ENCODE peak calls at places on chromosomes 3 and 15, in ten cellular contexts. A, G, K, Q, Z, C, F, W, U and M are unnamed samples.

GRCh38 chr3:56899078-56899477 is 97.3 kb upstream of the ARHGEF3 start:
- DNase-seq in U (no peak), W (no peak), A (no peak), C (no peak), K (no peak), F (no peak), Z (no peak), G (no peak), Q (no peak), M (no peak)

GRCh38 chr15:83510001-83510400 is 62.9 kb downstream of the SH3GL3 start:
- DNase-seq in F (no peak), Q (no peak), A (no peak), Z (no peak), G (no peak), W (no peak), C (no peak), K (no peak), U (no peak), M (no peak)

GRCh38 chr15:58472821-58473581 is 41.2 kb downstream of the LIPC start:
- DNase-seq in C (no peak), W (peak; percentile 72), U (peak; percentile 83), Q (no peak), K (no peak), G (peak; percentile 64), A (peak; percentile 79), F (no peak), Z (no peak), M (no peak)

GRCh38 chr3:144403040-144403457 is 431.4 kb downstream of the DIPK2A start:
- DNase-seq in C (no peak), Q (no peak), W (no peak), Z (no peak), A (no peak), G (no peak), F (no peak), K (no peak), U (peak; percentile 36), M (no peak)

GRCh38 chr15:90143176-90143655 is 40.9 kb upstream of the IDH2 start:
- DNase-seq in W (no peak), G (peak; percentile 93), U (peak; percentile 76), Q (peak; percentile 28), A (peak; percentile 94), F (no peak), K (peak; percentile 61), C (peak; percentile 78), Z (peak; percentile 83), M (no peak)

GRCh38 chr3:177378168-177378567 is 180.9 kb upstream of the TBL1XR1 start:
- DNase-seq in U (no peak), A (no peak), F (no peak), C (no peak), K (no peak), W (no peak), Q (no peak), Z (no peak), G (no peak), M (no peak)

GRCh38 chr3:130929827-130930226 is 35.9 kb downstream of the ATP2C1 start:
- DNase-seq in U (peak; percentile 14), K (no peak), A (no peak), Q (no peak), Z (no peak), C (no peak), W (no peak), G (no peak), F (no peak), M (no peak)

GRCh38 chr3:142337994-142338393 is 109.8 kb downstream of the XRN1 start:
- DNase-seq in W (no peak), Z (no peak), C (no peak), U (no peak), Q (no peak), K (no peak), F (no peak), G (no peak), A (peak; percentile 35), M (no peak)

GRCh38 chr3:124381565-124382333 is 348.5 kb upstream of the UMPS start:
- DNase-seq in C (no peak), Q (no peak), G (no peak), F (peak; percentile 33), K (no peak), W (no peak), Z (no peak), A (no peak), U (peak; percentile 90), M (no peak)

GRCh38 chr15:47794266-47794914 is 77.1 kb downstream of the SEMA6D start:
- DNase-seq in G (no peak), Q (no peak), W (no peak), A (no peak), C (no peak), U (peak; percentile 51), F (peak; percentile 4), K (no peak), Z (no peak), M (no peak)

GRCh38 chr3:167882057-167882667 is 146.6 kb downstream of the SERPINI1 start:
- DNase-seq in Z (peak; percentile 77), F (peak; percentile 33), U (peak; percentile 62), C (no peak), A (peak; percentile 59), G (peak; percentile 46), K (peak; percentile 51), W (peak; percentile 78), Q (no peak), M (peak; percentile 6)

GRCh38 chr15:71125831-71126453 is 10.7 kb downstream of the THSD4 start:
- DNase-seq in W (no peak), Z (peak; percentile 9), F (no peak), G (peak; percentile 70), Q (no peak), K (no peak), U (no peak), C (no peak), A (no peak), M (no peak)

GRCh38 chr3:134028486-134029255 is 1.1 kb downstream of the SLCO2A1 start:
- DNase-seq in K (no peak), C (no peak), U (no peak), F (no peak), W (no peak), Z (no peak), G (peak; percentile 51), Q (no peak), A (no peak), M (no peak)

GRCh38 chr3:197522881-197523342 is 32.9 kb downstream of the BDH1 start:
- DNase-seq in G (no peak), Z (no peak), U (no peak), F (no peak), A (no peak), K (no peak), W (no peak), Q (no peak), C (peak; percentile 52), M (peak; percentile 69)

GRCh38 chr3:108131105-108131794 is 40.4 kb upstream of the CD47 start:
- DNase-seq in F (peak; percentile 84), K (no peak), G (no peak), Q (no peak), W (no peak), U (peak; percentile 96), Z (no peak), C (no peak), A (no peak), M (peak; percentile 77)

GRCh38 chr3:161104561-161105551 is at the start of gene B3GALNT1:
- DNase-seq in U (peak; percentile 39), K (peak; percentile 25), G (peak; percentile 84), F (peak; percentile 23), Z (no peak), A (no peak), W (no peak), C (peak; percentile 85), Q (peak; percentile 26), M (peak; percentile 29)

GRCh38 chr3:43779850-43780249 is 89.1 kb downstream of the ABHD5 start:
- DNase-seq in C (no peak), K (no peak), Z (no peak), F (no peak), Q (no peak), W (no peak), U (no peak), A (no peak), G (no peak), M (no peak)

GRCh38 chr3:4992118-4992517 is 12.9 kb downstream of the BHLHE40 start:
- DNase-seq in Z (no peak), G (no peak), K (no peak), F (no peak), C (no peak), W (no peak), U (no peak), A (no peak), Q (no peak), M (no peak)

GRCh38 chr15:51878446-51879386 is 49.3 kb downstream of the TMOD3 start:
- DNase-seq in U (peak; percentile 38), A (no peak), C (no peak), F (peak; percentile 45), Z (no peak), G (peak; percentile 13), Q (no peak), K (no peak), W (no peak), M (peak; percentile 51)

GRCh38 chr3:31392568-31392967 is 140.2 kb upstream of the STT3B start:
- DNase-seq in K (no peak), Q (no peak), U (no peak), A (no peak), W (no peak), F (no peak), G (no peak), Z (no peak), C (no peak), M (no peak)

GRCh38 chr3:123739754-123740153 is 144.4 kb downstream of the MYLK start:
- DNase-seq in Z (no peak), F (peak; percentile 92), K (no peak), C (no peak), Q (no peak), G (no peak), A (no peak), U (peak; percentile 86), W (no peak), M (no peak)